ENCODE peak calls at places on chromosomes 12 and 14, in ten cellular contexts. I is WTC11, G is sigmoid colon, E is body of pancreas, D is fibroblast of lung, Z is BE2C, N is A549, S is fibroblast of the aortic adventitia, Q is HCT116, Y is Caco-2. V is an unnamed sample.

GRCh38 chr12:6970096-6970527 is 352 bp downstream of the PHB2 start:
- DNase-seq in G (no peak), D (no peak), Q (no peak), N (peak; percentile 36), S (no peak), E (peak; percentile 44), I (no peak), Y (peak; percentile 63), Z (no peak), V (no peak)

GRCh38 chr14:34851395-34851794 is 23.8 kb downstream of the BAZ1A start:
- DNase-seq in N (peak; percentile 64), G (no peak), S (peak; percentile 90), E (no peak), D (peak; percentile 69), Z (no peak), Y (no peak), Q (no peak), I (no peak), V (no peak)

GRCh38 chr14:104423715-104424405 is 155.7 kb upstream of the C14orf180 start:
- DNase-seq in Y (no peak), Z (no peak), G (peak; percentile 58), D (no peak), Q (no peak), S (no peak), N (no peak), I (no peak), E (no peak), V (peak; percentile 26)

GRCh38 chr12:14995583-14996425 is 23.0 kb downstream of the PDE6H start:
- DNase-seq in N (peak; percentile 81), G (no peak), S (peak; percentile 91), D (peak; percentile 61), Z (no peak), I (no peak), E (no peak), Q (peak; percentile 63), Y (peak; percentile 46), V (no peak)

GRCh38 chr14:96934961-96935360 is 137.8 kb downstream of the VRK1 start:
- DNase-seq in Y (no peak), D (no peak), Z (no peak), S (no peak), N (no peak), G (no peak), E (no peak), Q (no peak), I (no peak), V (no peak)

GRCh38 chr12:1518763-1519516 is 75.4 kb downstream of the FBXL14 start:
- DNase-seq in Q (peak; percentile 32), I (no peak), S (peak; percentile 68), E (no peak), Y (no peak), G (no peak), D (peak; percentile 94), Z (no peak), N (peak; percentile 81), V (peak; percentile 70)

GRCh38 chr12:96502477-96502876 is 13.1 kb downstream of the CFAP54 start:
- DNase-seq in Y (no peak), E (no peak), D (no peak), I (no peak), N (peak; percentile 26), Q (no peak), S (no peak), Z (no peak), G (no peak), V (no peak)

GRCh38 chr14:80919622-80920021 is 21.9 kb downstream of the CEP128 start:
- DNase-seq in I (no peak), N (no peak), G (no peak), D (no peak), E (no peak), S (no peak), Q (no peak), Z (no peak), Y (no peak), V (no peak)

GRCh38 chr14:28776482-28777266 is 10.1 kb downstream of the FOXG1 start:
- DNase-seq in Q (no peak), I (no peak), E (no peak), D (no peak), Y (no peak), S (no peak), N (no peak), G (no peak), Z (no peak), V (no peak)

GRCh38 chr14:28773176-28773575 is 6.6 kb downstream of the FOXG1 start:
- DNase-seq in G (no peak), N (no peak), S (no peak), Z (no peak), D (no peak), I (no peak), Y (no peak), Q (no peak), E (no peak), V (peak; percentile 53)

GRCh38 chr14:28774764-28775738 is 8.5 kb downstream of the FOXG1 start:
- DNase-seq in S (no peak), E (no peak), G (no peak), Z (no peak), Y (no peak), Q (no peak), N (no peak), I (no peak), D (no peak), V (no peak)

GRCh38 chr14:28772613-28773012 is 6.0 kb downstream of the FOXG1 start:
- DNase-seq in I (no peak), Q (no peak), S (no peak), E (no peak), D (peak; percentile 25), N (no peak), Y (no peak), G (no peak), Z (no peak), V (no peak)

DNA sequence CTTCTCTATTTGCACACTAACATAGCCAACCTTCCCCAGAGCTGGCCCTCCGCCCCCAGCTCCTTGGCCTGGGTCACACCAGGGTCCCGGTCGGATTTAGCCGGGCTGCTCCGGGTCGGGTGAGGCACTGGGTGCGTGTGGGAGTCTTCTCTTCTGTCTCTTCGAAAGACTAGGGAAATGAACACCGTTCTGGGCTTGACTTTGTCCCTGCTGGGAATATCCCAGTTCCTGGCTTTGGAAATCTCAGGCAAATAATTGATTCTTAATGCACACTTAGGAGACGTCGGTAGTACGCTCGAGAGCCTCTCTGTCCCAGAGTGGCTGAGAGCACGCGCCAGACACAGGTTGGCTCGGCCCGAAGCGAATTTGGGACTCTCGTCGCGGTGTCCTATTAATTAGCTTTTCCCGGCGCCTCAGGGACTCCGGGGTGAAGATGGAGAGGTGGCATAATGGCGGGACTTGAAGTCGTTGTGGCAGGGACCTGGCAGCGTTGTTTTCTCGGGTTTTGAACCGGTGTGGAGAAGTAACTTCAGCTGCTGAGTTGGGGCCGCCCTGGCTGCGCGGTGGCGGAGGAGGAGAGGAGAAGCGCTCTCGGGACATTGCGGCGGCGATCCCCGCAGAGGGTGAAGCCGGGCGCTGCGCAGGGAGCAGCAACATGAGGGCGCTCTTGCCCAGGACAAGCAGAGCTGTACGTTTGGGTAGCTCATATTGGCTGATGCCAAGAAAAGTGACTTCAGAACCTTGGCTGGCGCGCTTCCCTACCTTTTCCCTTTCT is 7.5 kb downstream of the FOXG1 start:
- DNase-seq in D (peak; percentile 57), Z (no peak), G (no peak), Y (no peak), S (peak; percentile 64), I (peak; percentile 86), Q (no peak), E (peak; percentile 30), N (peak; percentile 43), V (peak; percentile 95)
- TF ChIP-seq CTCF in D (peak; percentile 53), Z (peak; percentile 13), G (no peak), Y (no peak), S (peak; percentile 64), I (peak; percentile 44), Q (no peak), E (no peak), N (no peak), V (peak; percentile 90)

GRCh38 chr12:126369487-126370463 is 1304.5 kb downstream of the AACS start:
- DNase-seq in Q (no peak), I (no peak), G (no peak), Y (no peak), N (no peak), E (no peak), D (peak; percentile 83), S (peak; percentile 77), Z (no peak), V (no peak)
- TF ChIP-seq CTCF in Q (no peak), I (no peak), G (no peak), Y (no peak), N (no peak), E (no peak), D (no peak), S (peak; percentile 42), Z (no peak), V (peak; percentile 57)

GRCh38 chr12:49332891-49333371 is 4.1 kb downstream of the C1QL4 start:
- DNase-seq in N (no peak), G (peak; percentile 57), Q (no peak), Y (no peak), I (no peak), Z (no peak), E (no peak), S (no peak), D (no peak), V (peak; percentile 49)

GRCh38 chr12:49330631-49331359 is 6.2 kb downstream of the C1QL4 start:
- DNase-seq in S (no peak), N (no peak), I (no peak), Y (no peak), D (no peak), Q (no peak), G (peak; percentile 56), Z (no peak), E (no peak), V (peak; percentile 59)

GRCh38 chr12:49330032-49330619 is 6.9 kb downstream of the C1QL4 start:
- DNase-seq in Z (no peak), S (no peak), E (no peak), I (no peak), G (peak; percentile 30), N (no peak), Y (no peak), Q (no peak), D (no peak), V (no peak)

GRCh38 chr12:49332441-49332861 is 4.5 kb downstream of the C1QL4 start:
- DNase-seq in Z (no peak), I (no peak), D (no peak), S (no peak), Y (no peak), G (peak; percentile 33), N (no peak), E (no peak), Q (no peak), V (no peak)

GRCh38 chr12:49331360-49332222 is 5.4 kb downstream of the C1QL4 start:
- DNase-seq in N (peak; percentile 83), G (peak; percentile 81), E (peak; percentile 87), I (peak; percentile 77), D (peak; percentile 67), S (peak; percentile 73), Z (peak; percentile 81), Y (peak; percentile 86), Q (peak; percentile 43), V (peak; percentile 92)
- TF ChIP-seq CTCF in N (peak; percentile 82), G (peak; percentile 50), E (peak; percentile 90), I (peak; percentile 42), D (peak; percentile 80), S (peak; percentile 78), Z (peak; percentile 95), Y (peak; percentile 96), Q (peak; percentile 87), V (peak; percentile 83)

GRCh38 chr12:100133200-100133599 is 9.5 kb downstream of the BLTP3B start:
- DNase-seq in N (no peak), Q (no peak), E (no peak), Z (no peak), I (no peak), S (no peak), G (no peak), D (no peak), Y (no peak), V (no peak)

GRCh38 chr12:100123316-100124095 is 19.2 kb downstream of the BLTP3B start:
- DNase-seq in Z (peak; percentile 18), N (no peak), G (no peak), D (peak; percentile 21), I (no peak), S (no peak), E (no peak), Q (no peak), Y (no peak), V (no peak)

GRCh38 chr12:100127766-100128508 is 14.7 kb downstream of the BLTP3B start:
- DNase-seq in E (no peak), Q (no peak), Y (no peak), I (no peak), G (no peak), D (peak; percentile 53), N (no peak), S (peak; percentile 76), Z (no peak), V (no peak)

DNA sequence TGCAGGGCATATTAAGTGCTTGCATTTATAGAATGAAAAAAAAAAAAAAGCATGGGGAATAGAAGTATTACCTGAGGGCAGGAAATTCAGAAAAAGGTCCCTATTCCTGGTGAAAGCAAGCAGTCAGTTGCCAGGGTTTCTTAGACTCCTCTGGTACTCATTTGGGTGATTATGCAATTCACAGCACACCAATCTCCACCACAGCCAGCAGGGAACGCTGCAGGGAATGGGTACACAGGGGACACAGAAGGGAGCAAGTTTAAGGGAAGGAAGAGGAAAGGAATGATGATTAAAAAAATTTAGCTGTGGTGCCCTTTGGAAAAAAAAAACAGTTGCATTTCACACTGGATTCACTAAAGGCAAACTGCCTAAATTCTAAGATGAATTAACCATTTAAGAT is 14.2 kb downstream of the BLTP3B start:
- DNase-seq in Y (peak; percentile 33), S (peak; percentile 57), Q (no peak), Z (peak; percentile 32), I (peak; percentile 49), E (peak; percentile 23), N (peak; percentile 58), G (no peak), D (peak; percentile 50), V (peak; percentile 88)
- TF ChIP-seq CTCF in Y (peak; percentile 38), S (peak; percentile 60), Q (peak; percentile 15), Z (peak; percentile 64), I (no peak), E (peak; percentile 18), N (peak; percentile 21), G (no peak), D (peak; percentile 45), V (peak; percentile 71)

V was measured in endodermal cell.